ENCODE peak calls at places on chromosomes 1 and 21, in ten cellular contexts. One of them, this sample, is unnamed.

GRCh38 chr1:183270541-183271141 is 84.6 kb downstream of the LAMC2 start:
- DNase-seq in left ventricle myocardium inferior: peak; percentile 56
- DNase-seq in kidney epithelial cell: no peak
- DNase-seq in right lobe of liver: no peak
- DNase-seq in body of pancreas: no peak
- DNase-seq in stomach: no peak
- DNase-seq in CD8-positive, alpha-beta T cell: no peak
- DNase-seq in AG04450: peak; percentile 81
- DNase-seq in HL-60: no peak
- DNase-seq in brain microvascular endothelial cell: peak; percentile 71
- DNase-seq in this sample: peak; percentile 88

GRCh38 chr1:60765204-60765603 is 317.2 kb upstream of the NFIA start:
- DNase-seq in brain microvascular endothelial cell: peak; percentile 22
- DNase-seq in AG04450: no peak
- DNase-seq in HL-60: peak; percentile 26
- DNase-seq in kidney epithelial cell: no peak
- DNase-seq in body of pancreas: peak; percentile 25
- DNase-seq in stomach: peak; percentile 30
- DNase-seq in CD8-positive, alpha-beta T cell: no peak
- DNase-seq in right lobe of liver: no peak
- DNase-seq in left ventricle myocardium inferior: no peak
- DNase-seq in this sample: no peak

GRCh38 chr1:29789910-29790247 is 553.6 kb downstream of the PTPRU start:
- DNase-seq in right lobe of liver: no peak
- DNase-seq in AG04450: no peak
- DNase-seq in brain microvascular endothelial cell: no peak
- DNase-seq in left ventricle myocardium inferior: no peak
- DNase-seq in HL-60: no peak
- DNase-seq in body of pancreas: no peak
- DNase-seq in stomach: no peak
- DNase-seq in CD8-positive, alpha-beta T cell: no peak
- DNase-seq in kidney epithelial cell: no peak
- DNase-seq in this sample: no peak

GRCh38 chr1:180981596-180982387 is 40.9 kb downstream of the STX6 start:
- DNase-seq in HL-60: peak; percentile 90
- DNase-seq in kidney epithelial cell: no peak
- DNase-seq in CD8-positive, alpha-beta T cell: peak; percentile 62
- DNase-seq in right lobe of liver: no peak
- DNase-seq in body of pancreas: no peak
- DNase-seq in brain microvascular endothelial cell: no peak
- DNase-seq in stomach: no peak
- DNase-seq in left ventricle myocardium inferior: no peak
- DNase-seq in AG04450: no peak
- DNase-seq in this sample: no peak

GRCh38 chr1:108609483-108610066 is 49.7 kb downstream of the EEIG2 start:
- DNase-seq in body of pancreas: no peak
- DNase-seq in AG04450: no peak
- DNase-seq in brain microvascular endothelial cell: no peak
- DNase-seq in right lobe of liver: no peak
- DNase-seq in kidney epithelial cell: no peak
- DNase-seq in left ventricle myocardium inferior: no peak
- DNase-seq in CD8-positive, alpha-beta T cell: no peak
- DNase-seq in HL-60: no peak
- DNase-seq in stomach: no peak
- DNase-seq in this sample: no peak

GRCh38 chr1:55827350-55827749 is 612.2 kb upstream of the USP24 start:
- DNase-seq in stomach: peak; percentile 26
- DNase-seq in body of pancreas: no peak
- DNase-seq in brain microvascular endothelial cell: peak; percentile 95
- DNase-seq in HL-60: no peak
- DNase-seq in AG04450: peak; percentile 97
- DNase-seq in right lobe of liver: no peak
- DNase-seq in left ventricle myocardium inferior: no peak
- DNase-seq in CD8-positive, alpha-beta T cell: no peak
- DNase-seq in kidney epithelial cell: peak; percentile 39
- DNase-seq in this sample: peak; percentile 92

GRCh38 chr1:160043543-160043942 is 11.8 kb upstream of the PIGM start:
- DNase-seq in kidney epithelial cell: no peak
- DNase-seq in HL-60: no peak
- DNase-seq in right lobe of liver: no peak
- DNase-seq in left ventricle myocardium inferior: no peak
- DNase-seq in body of pancreas: no peak
- DNase-seq in brain microvascular endothelial cell: no peak
- DNase-seq in AG04450: no peak
- DNase-seq in CD8-positive, alpha-beta T cell: no peak
- DNase-seq in stomach: no peak
- DNase-seq in this sample: no peak

GRCh38 chr21:46295996-46296752 is 10.0 kb downstream of the YBEY start:
- DNase-seq in brain microvascular endothelial cell: peak; percentile 45
- DNase-seq in HL-60: peak; percentile 77
- DNase-seq in kidney epithelial cell: no peak
- DNase-seq in stomach: peak; percentile 55
- DNase-seq in right lobe of liver: peak; percentile 76
- DNase-seq in CD8-positive, alpha-beta T cell: peak; percentile 53
- DNase-seq in body of pancreas: peak; percentile 37
- DNase-seq in left ventricle myocardium inferior: peak; percentile 92
- DNase-seq in AG04450: no peak
- DNase-seq in this sample: peak; percentile 67

GRCh38 chr1:53071167-53071865 is 9.3 kb downstream of the PODN start:
- DNase-seq in CD8-positive, alpha-beta T cell: no peak
- DNase-seq in body of pancreas: peak; percentile 2
- DNase-seq in HL-60: no peak
- DNase-seq in kidney epithelial cell: no peak
- DNase-seq in stomach: peak; percentile 17
- DNase-seq in AG04450: no peak
- DNase-seq in brain microvascular endothelial cell: no peak
- DNase-seq in right lobe of liver: no peak
- DNase-seq in left ventricle myocardium inferior: peak; percentile 10
- DNase-seq in this sample: no peak

GRCh38 chr21:37220433-37220980 is 46.6 kb downstream of the VPS26C start:
- DNase-seq in left ventricle myocardium inferior: no peak
- DNase-seq in body of pancreas: peak; percentile 27
- DNase-seq in brain microvascular endothelial cell: peak; percentile 24
- DNase-seq in CD8-positive, alpha-beta T cell: peak; percentile 36
- DNase-seq in kidney epithelial cell: no peak
- DNase-seq in stomach: no peak
- DNase-seq in AG04450: no peak
- DNase-seq in HL-60: no peak
- DNase-seq in right lobe of liver: no peak
- DNase-seq in this sample: no peak

GRCh38 chr21:37342046-37342632 is 24.4 kb upstream of the DYRK1A start:
- DNase-seq in CD8-positive, alpha-beta T cell: no peak
- DNase-seq in body of pancreas: no peak
- DNase-seq in kidney epithelial cell: no peak
- DNase-seq in AG04450: no peak
- DNase-seq in HL-60: no peak
- DNase-seq in stomach: no peak
- DNase-seq in left ventricle myocardium inferior: no peak
- DNase-seq in right lobe of liver: no peak
- DNase-seq in brain microvascular endothelial cell: no peak
- DNase-seq in this sample: no peak

GRCh38 chr1:203052556-203053059 is 26.3 kb downstream of the PPFIA4 start:
- DNase-seq in kidney epithelial cell: no peak
- DNase-seq in CD8-positive, alpha-beta T cell: no peak
- DNase-seq in left ventricle myocardium inferior: no peak
- DNase-seq in AG04450: no peak
- DNase-seq in stomach: no peak
- DNase-seq in brain microvascular endothelial cell: no peak
- DNase-seq in HL-60: no peak
- DNase-seq in body of pancreas: no peak
- DNase-seq in right lobe of liver: peak; percentile 3
- DNase-seq in this sample: no peak

GRCh38 chr1:163083690-163084089 is 14.5 kb downstream of the RGS4 start:
- DNase-seq in CD8-positive, alpha-beta T cell: no peak
- DNase-seq in kidney epithelial cell: peak; percentile 19
- DNase-seq in AG04450: no peak
- DNase-seq in left ventricle myocardium inferior: no peak
- DNase-seq in HL-60: no peak
- DNase-seq in brain microvascular endothelial cell: no peak
- DNase-seq in right lobe of liver: no peak
- DNase-seq in stomach: no peak
- DNase-seq in body of pancreas: no peak
- DNase-seq in this sample: no peak

GRCh38 chr21:32411366-32412161 is 942 bp upstream of the EVA1C start:
- DNase-seq in AG04450: no peak
- DNase-seq in kidney epithelial cell: no peak
- DNase-seq in right lobe of liver: peak; percentile 87
- DNase-seq in CD8-positive, alpha-beta T cell: peak; percentile 58
- DNase-seq in body of pancreas: peak; percentile 90
- DNase-seq in HL-60: no peak
- DNase-seq in stomach: peak; percentile 97
- DNase-seq in left ventricle myocardium inferior: peak; percentile 97
- DNase-seq in brain microvascular endothelial cell: no peak
- DNase-seq in this sample: no peak

GRCh38 chr1:39902121-39902807 is 547 bp upstream of the MYCL start:
- DNase-seq in CD8-positive, alpha-beta T cell: peak; percentile 56
- DNase-seq in brain microvascular endothelial cell: no peak
- DNase-seq in left ventricle myocardium inferior: peak; percentile 63
- DNase-seq in right lobe of liver: peak; percentile 86
- DNase-seq in kidney epithelial cell: no peak
- DNase-seq in AG04450: no peak
- DNase-seq in HL-60: peak; percentile 37
- DNase-seq in stomach: peak; percentile 92
- DNase-seq in body of pancreas: peak; percentile 90
- DNase-seq in this sample: no peak

GRCh38 chr21:38807481-38807880 is 1.8 kb downstream of the ETS2 start:
- DNase-seq in CD8-positive, alpha-beta T cell: no peak
- DNase-seq in brain microvascular endothelial cell: no peak
- DNase-seq in kidney epithelial cell: no peak
- DNase-seq in body of pancreas: no peak
- DNase-seq in stomach: no peak
- DNase-seq in left ventricle myocardium inferior: no peak
- DNase-seq in AG04450: no peak
- DNase-seq in right lobe of liver: no peak
- DNase-seq in HL-60: no peak
- DNase-seq in this sample: no peak
- H3K4me3 ChIP-seq in CD8-positive, alpha-beta T cell: no peak overlapping the region
- H3K4me3 ChIP-seq in brain microvascular endothelial cell: peak overlapping the region; percentile 81
- H3K4me3 ChIP-seq in kidney epithelial cell: peak overlapping the region; percentile 61
- H3K4me3 ChIP-seq in body of pancreas: no peak overlapping the region
- H3K4me3 ChIP-seq in stomach: peak overlapping the region; percentile 96
- H3K4me3 ChIP-seq in left ventricle myocardium inferior: peak overlapping the region; percentile 93
- H3K4me3 ChIP-seq in AG04450: peak overlapping the region; percentile 88
- H3K4me3 ChIP-seq in right lobe of liver: peak overlapping the region; percentile 79
- H3K4me3 ChIP-seq in HL-60: peak overlapping the region; percentile 59
- H3K4me3 ChIP-seq in this sample: peak overlapping the region; percentile 89

GRCh38 chr1:247287460-247287859 is 31.6 kb downstream of the VN1R5 start:
- DNase-seq in HL-60: no peak
- DNase-seq in right lobe of liver: no peak
- DNase-seq in kidney epithelial cell: no peak
- DNase-seq in stomach: no peak
- DNase-seq in body of pancreas: peak; percentile 8
- DNase-seq in CD8-positive, alpha-beta T cell: no peak
- DNase-seq in left ventricle myocardium inferior: no peak
- DNase-seq in brain microvascular endothelial cell: no peak
- DNase-seq in AG04450: no peak
- DNase-seq in this sample: no peak
- TF ChIP-seq CTCF in HL-60: no peak
- TF ChIP-seq CTCF in right lobe of liver: no peak
- TF ChIP-seq CTCF in kidney epithelial cell: no peak
- TF ChIP-seq CTCF in stomach: no peak
- TF ChIP-seq CTCF in body of pancreas: no peak
- TF ChIP-seq CTCF in CD8-positive, alpha-beta T cell: no peak
- TF ChIP-seq CTCF in left ventricle myocardium inferior: no peak
- TF ChIP-seq CTCF in brain microvascular endothelial cell: peak; percentile 5
- TF ChIP-seq CTCF in AG04450: no peak
- TF ChIP-seq CTCF in this sample: no peak

GRCh38 chr1:231419147-231419546 is 2.9 kb downstream of the EGLN1 start:
- DNase-seq in CD8-positive, alpha-beta T cell: no peak
- DNase-seq in HL-60: no peak
- DNase-seq in right lobe of liver: no peak
- DNase-seq in brain microvascular endothelial cell: no peak
- DNase-seq in kidney epithelial cell: no peak
- DNase-seq in stomach: no peak
- DNase-seq in body of pancreas: no peak
- DNase-seq in left ventricle myocardium inferior: no peak
- DNase-seq in AG04450: no peak
- DNase-seq in this sample: no peak

GRCh38 chr1:231419738-231420298 is 2.3 kb downstream of the EGLN1 start:
- DNase-seq in body of pancreas: no peak
- DNase-seq in brain microvascular endothelial cell: no peak
- DNase-seq in CD8-positive, alpha-beta T cell: no peak
- DNase-seq in right lobe of liver: no peak
- DNase-seq in kidney epithelial cell: no peak
- DNase-seq in left ventricle myocardium inferior: no peak
- DNase-seq in HL-60: peak; percentile 6
- DNase-seq in stomach: no peak
- DNase-seq in AG04450: no peak
- DNase-seq in this sample: no peak

GRCh38 chr1:231417503-231417902 is 4.6 kb downstream of the EGLN1 start:
- DNase-seq in stomach: no peak
- DNase-seq in left ventricle myocardium inferior: no peak
- DNase-seq in AG04450: no peak
- DNase-seq in kidney epithelial cell: no peak
- DNase-seq in body of pancreas: no peak
- DNase-seq in HL-60: peak; percentile 7
- DNase-seq in brain microvascular endothelial cell: no peak
- DNase-seq in right lobe of liver: no peak
- DNase-seq in CD8-positive, alpha-beta T cell: no peak
- DNase-seq in this sample: no peak

GRCh38 chr1:231418101-231418740 is 3.9 kb downstream of the EGLN1 start:
- DNase-seq in right lobe of liver: no peak
- DNase-seq in stomach: no peak
- DNase-seq in AG04450: no peak
- DNase-seq in kidney epithelial cell: no peak
- DNase-seq in HL-60: no peak
- DNase-seq in left ventricle myocardium inferior: no peak
- DNase-seq in brain microvascular endothelial cell: no peak
- DNase-seq in CD8-positive, alpha-beta T cell: no peak
- DNase-seq in body of pancreas: no peak
- DNase-seq in this sample: no peak

DNA sequence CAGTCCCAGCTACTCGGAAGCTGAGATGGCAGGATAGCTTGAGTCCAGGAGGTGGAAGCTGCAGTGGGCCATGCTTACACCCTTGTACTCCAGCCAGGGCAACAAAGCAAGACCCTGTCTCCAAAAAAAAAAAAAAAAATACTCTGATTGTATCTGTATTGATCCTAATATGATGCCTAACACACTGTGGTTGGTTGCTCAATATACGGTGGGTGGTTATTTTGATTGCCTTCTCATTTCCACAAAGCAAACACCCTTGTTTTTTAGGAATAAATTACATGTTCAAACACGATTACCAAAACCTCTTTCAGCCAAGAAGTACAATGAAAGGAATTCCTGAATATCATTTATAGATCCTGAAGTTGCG is 3.4 kb downstream of the EGLN1 start:
- DNase-seq in brain microvascular endothelial cell: no peak
- DNase-seq in HL-60: no peak
- DNase-seq in AG04450: no peak
- DNase-seq in kidney epithelial cell: no peak
- DNase-seq in CD8-positive, alpha-beta T cell: no peak
- DNase-seq in stomach: no peak
- DNase-seq in right lobe of liver: no peak
- DNase-seq in left ventricle myocardium inferior: no peak
- DNase-seq in body of pancreas: no peak
- DNase-seq in this sample: no peak
- H3K4me3 ChIP-seq in brain microvascular endothelial cell: peak overlapping the region; percentile 83
- H3K4me3 ChIP-seq in HL-60: peak overlapping the region; percentile 49
- H3K4me3 ChIP-seq in AG04450: peak overlapping the region; percentile 83
- H3K4me3 ChIP-seq in kidney epithelial cell: peak overlapping the region; percentile 91
- H3K4me3 ChIP-seq in CD8-positive, alpha-beta T cell: peak overlapping the region; percentile 6
- H3K4me3 ChIP-seq in stomach: peak overlapping the region; percentile 86
- H3K4me3 ChIP-seq in right lobe of liver: peak overlapping the region; percentile 74
- H3K4me3 ChIP-seq in left ventricle myocardium inferior: peak overlapping the region; percentile 85
- H3K4me3 ChIP-seq in body of pancreas: no peak overlapping the region
- H3K4me3 ChIP-seq in this sample: peak overlapping the region; percentile 77

GRCh38 chr1:57061369-57061768 is 95.6 kb upstream of the C8B start:
- DNase-seq in HL-60: peak; percentile 1
- DNase-seq in body of pancreas: no peak
- DNase-seq in right lobe of liver: no peak
- DNase-seq in kidney epithelial cell: no peak
- DNase-seq in stomach: peak; percentile 30
- DNase-seq in left ventricle myocardium inferior: no peak
- DNase-seq in CD8-positive, alpha-beta T cell: no peak
- DNase-seq in brain microvascular endothelial cell: no peak
- DNase-seq in AG04450: no peak
- DNase-seq in this sample: no peak
- TF ChIP-seq CTCF in HL-60: no peak
- TF ChIP-seq CTCF in body of pancreas: no peak
- TF ChIP-seq CTCF in right lobe of liver: peak; percentile 27
- TF ChIP-seq CTCF in kidney epithelial cell: no peak
- TF ChIP-seq CTCF in stomach: no peak
- TF ChIP-seq CTCF in left ventricle myocardium inferior: no peak
- TF ChIP-seq CTCF in CD8-positive, alpha-beta T cell: no peak
- TF ChIP-seq CTCF in brain microvascular endothelial cell: no peak
- TF ChIP-seq CTCF in AG04450: no peak
- TF ChIP-seq CTCF in this sample: no peak

This sample was measured in BJ.